ENCODE peak calls at places on chromosomes 5 and 9, in nine cellular contexts. N, L, K, P, B, O, W, X and E are unnamed samples.

GRCh38 chr9:4327504-4328191 is 27.8 kb upstream of the GLIS3 start:
- DNase-seq in N (peak), K (no peak), W (no peak), O (no peak), P (no peak), L (peak), X (no peak), B (no peak), E (peak)

GRCh38 chr9:121770415-121771273 is 119.2 kb downstream of the DAB2IP start:
- DNase-seq in P (no peak), X (no peak), K (peak), B (peak), O (no peak), L (no peak), W (no peak), N (peak), E (no peak)

GRCh38 chr5:55600536-55601208 is 65.9 kb upstream of the PLPP1 start:
- DNase-seq in B (no peak), W (no peak), N (peak), L (no peak), O (peak), X (no peak), P (peak), K (no peak), E (no peak)

GRCh38 chr5:179192185-179192890 is 132.2 kb downstream of the ZNF354C start:
- DNase-seq in P (no peak), K (no peak), N (no peak), L (no peak), B (peak), X (no peak), O (no peak), W (no peak), E (peak)

GRCh38 chr5:159553792-159554191 is 223.5 kb upstream of the IL12B start:
- DNase-seq in K (no peak), N (no peak), O (no peak), X (no peak), B (no peak), L (no peak), W (no peak), P (no peak), E (no peak)

GRCh38 chr9:127050581-127050980 is 71.9 kb downstream of the ANGPTL2 start:
- DNase-seq in K (no peak), L (no peak), P (no peak), W (no peak), X (no peak), N (no peak), O (no peak), B (no peak), E (no peak)

GRCh38 chr9:19232830-19233194 is 2.3 kb downstream of the DENND4C start:
- DNase-seq in B (no peak), X (peak), N (no peak), P (peak), L (no peak), K (no peak), O (peak), W (no peak), E (no peak)

GRCh38 chr9:134570151-134570621 is 71.4 kb upstream of the COL5A1 start:
- DNase-seq in P (no peak), O (no peak), W (no peak), L (no peak), B (no peak), X (peak), K (no peak), N (no peak), E (no peak)

GRCh38 chr5:97070234-97070633 is 72.2 kb downstream of the LIX1 start:
- DNase-seq in W (no peak), B (no peak), K (no peak), N (no peak), O (no peak), P (no peak), X (no peak), L (no peak), E (no peak)

GRCh38 chr5:171155621-171156020 is 153.4 kb upstream of the TLX3 start:
- DNase-seq in W (no peak), B (no peak), K (no peak), P (no peak), X (no peak), O (no peak), N (peak), L (no peak), E (no peak)

GRCh38 chr9:90009447-90009846 is 404.6 kb downstream of the GADD45G start:
- DNase-seq in L (no peak), O (no peak), K (no peak), P (no peak), B (no peak), X (peak), N (no peak), W (no peak), E (no peak)

GRCh38 chr5:177515580-177515979 is 1.2 kb downstream of the DDX41 start:
- DNase-seq in B (no peak), X (no peak), P (no peak), L (no peak), W (no peak), K (no peak), O (no peak), N (no peak), E (no peak)

GRCh38 chr5:132474131-132474723 is 16.3 kb downstream of the IRF1 start:
- DNase-seq in W (no peak), N (no peak), P (no peak), X (no peak), B (peak), O (peak), K (no peak), L (no peak), E (no peak)

GRCh38 chr5:41875121-41875520 is 4.9 kb upstream of the OXCT1 start:
- DNase-seq in N (no peak), P (no peak), O (no peak), B (no peak), W (no peak), X (no peak), L (no peak), K (no peak), E (no peak)

GRCh38 chr9:127535834-127536233 is 76.2 kb upstream of the STXBP1 start:
- DNase-seq in L (no peak), B (peak), O (no peak), N (no peak), W (no peak), P (peak), X (no peak), K (no peak), E (no peak)

GRCh38 chr5:62690421-62690820 is 111.8 kb downstream of the LRRC70 start:
- DNase-seq in L (peak), W (no peak), K (no peak), B (no peak), X (no peak), P (no peak), O (no peak), N (no peak), E (no peak)

GRCh38 chr9:23821400-23822181 is 4.4 kb downstream of the ELAVL2 start:
- DNase-seq in B (no peak), L (peak), P (no peak), N (no peak), W (peak), O (no peak), X (no peak), K (no peak), E (peak)

GRCh38 chr5:151799407-151799806 is 27.7 kb downstream of the G3BP1 start:
- DNase-seq in N (no peak), K (no peak), L (no peak), B (no peak), X (no peak), O (no peak), P (peak), W (no peak), E (no peak)

GRCh38 chr5:93162201-93162654 is 418.8 kb downstream of the NR2F1-AS1 start:
- DNase-seq in P (peak), W (peak), K (no peak), X (no peak), L (peak), O (no peak), B (peak), N (peak), E (no peak)

GRCh38 chr5:59648949-59649921 is 244.3 kb downstream of the PDE4D start:
- DNase-seq in W (no peak), P (peak), K (no peak), O (no peak), B (no peak), L (no peak), X (no peak), N (peak), E (no peak)

GRCh38 chr5:35626108-35626507 is 8.4 kb downstream of the SPEF2 start:
- DNase-seq in B (no peak), X (no peak), W (no peak), P (no peak), L (no peak), K (no peak), N (no peak), O (no peak), E (no peak)

GRCh38 chr9:114607671-114608524 is 3.2 kb upstream of the TMEM268 start:
- DNase-seq in P (no peak), N (no peak), K (no peak), B (no peak), O (no peak), X (no peak), L (no peak), W (no peak), E (no peak)

GRCh38 chr5:115379622-115380344 is 83.3 kb upstream of the CCDC112 start:
- DNase-seq in O (peak), L (no peak), P (no peak), X (no peak), W (no peak), K (no peak), B (no peak), N (no peak), E (no peak)

GRCh38 chr5:110514030-110514429 is 212.4 kb downstream of the TMEM232 start:
- DNase-seq in K (no peak), P (no peak), L (no peak), X (no peak), B (no peak), W (no peak), O (no peak), N (no peak), E (no peak)

GRCh38 chr9:122085260-122085659 is 7.8 kb downstream of the TTLL11 start:
- DNase-seq in O (no peak), P (no peak), B (no peak), K (no peak), X (no peak), W (no peak), N (no peak), L (no peak), E (no peak)

GRCh38 chr5:84816746-84817547 is 432.3 kb upstream of the EDIL3 start:
- DNase-seq in O (no peak), K (no peak), W (no peak), N (no peak), B (no peak), P (no peak), L (no peak), X (no peak), E (no peak)

GRCh38 chr9:114507726-114508125 is 2.5 kb upstream of the WHRN start:
- DNase-seq in O (peak), B (no peak), K (no peak), W (no peak), L (peak), P (no peak), X (peak), N (no peak), E (no peak)

GRCh38 chr5:172453206-172453985 is 929 bp downstream of the SH3PXD2B start:
- DNase-seq in X (no peak), L (peak), B (no peak), K (no peak), N (peak), W (peak), P (peak), O (no peak), E (peak)